ENCODE peak calls at places on chromosomes 1 and 21, in four cellular contexts. One of them, this sample, is unnamed. For H3K4me1, the result is how much of the 10 kb centered on the place peaks cover.

GRCh38 chr1:203368624-203369451 is 17.9 kb upstream of the FMOD start:
- DNase-seq in HepG2: no peak
- DNase-seq in HCT116: no peak
- DNase-seq in K562: no peak
- DNase-seq in this sample: no peak

GRCh38 chr1:197041486-197042353 is 25.3 kb downstream of the F13B start:
- DNase-seq in HepG2: no peak
- DNase-seq in HCT116: no peak
- DNase-seq in K562: no peak
- DNase-seq in this sample: no peak

GRCh38 chr21:16192900-16193299 is 463.1 kb downstream of the USP25 start:
- DNase-seq in HepG2: no peak
- DNase-seq in HCT116: no peak
- DNase-seq in K562: no peak
- DNase-seq in this sample: no peak

GRCh38 chr1:169019419-169020058 is 87.0 kb upstream of the ATP1B1 start:
- DNase-seq in HepG2: no peak
- DNase-seq in HCT116: no peak
- DNase-seq in K562: no peak
- DNase-seq in this sample: no peak

GRCh38 chr1:17563494-17564281 is 24.2 kb downstream of the ARHGEF10L start:
- DNase-seq in HepG2: no peak
- DNase-seq in HCT116: no peak
- DNase-seq in K562: no peak
- DNase-seq in this sample: no peak

GRCh38 chr1:228987736-228988506 is 252.6 kb downstream of the RHOU start:
- DNase-seq in HepG2: no peak
- DNase-seq in HCT116: no peak
- DNase-seq in K562: no peak
- DNase-seq in this sample: no peak

GRCh38 chr1:214552174-214552608 is 789 bp upstream of the PTPN14 start:
- DNase-seq in HepG2: peak
- DNase-seq in HCT116: peak
- DNase-seq in K562: no peak
- DNase-seq in this sample: peak

GRCh38 chr1:20255666-20256065 is 35.0 kb upstream of the VWA5B1 start:
- DNase-seq in HepG2: no peak
- DNase-seq in HCT116: no peak
- DNase-seq in K562: peak
- DNase-seq in this sample: no peak

GRCh38 chr1:196933531-196934189 is 9.9 kb upstream of the CFHR2 start:
- DNase-seq in HepG2: no peak
- DNase-seq in HCT116: no peak
- DNase-seq in K562: peak
- DNase-seq in this sample: no peak

GRCh38 chr1:111818081-111818480 is 62.4 kb downstream of the DDX20 start:
- DNase-seq in HepG2: no peak
- DNase-seq in HCT116: no peak
- DNase-seq in K562: no peak
- DNase-seq in this sample: no peak

GRCh38 chr1:85258536-85259117 is 835 bp downstream of the C1orf52 start:
- DNase-seq in HepG2: no peak
- DNase-seq in HCT116: no peak
- DNase-seq in K562: no peak
- DNase-seq in this sample: no peak

GRCh38 chr1:36223996-36224536 is at the start of gene THRAP3:
- DNase-seq in HepG2: peak
- DNase-seq in HCT116: peak
- DNase-seq in K562: peak
- DNase-seq in this sample: peak

GRCh38 chr1:51902456-51902855 is 23.9 kb upstream of the NRDC start:
- DNase-seq in HepG2: no peak
- DNase-seq in HCT116: no peak
- DNase-seq in K562: no peak
- DNase-seq in this sample: no peak

GRCh38 chr1:27556781-27557595 is 47.0 kb downstream of the AHDC1 start:
- DNase-seq in HepG2: peak
- DNase-seq in HCT116: peak
- DNase-seq in K562: peak
- DNase-seq in this sample: peak

GRCh38 chr1:230501845-230502244 is 75.7 kb upstream of the PGBD5 start:
- DNase-seq in HepG2: no peak
- DNase-seq in HCT116: no peak
- DNase-seq in K562: no peak
- DNase-seq in this sample: no peak

GRCh38 chr1:41387667-41388091 is 26.4 kb downstream of the FOXO6 start:
- DNase-seq in HepG2: no peak
- DNase-seq in HCT116: no peak
- DNase-seq in K562: no peak
- DNase-seq in this sample: peak

GRCh38 chr1:22133247-22133927 is 9.5 kb downstream of the WNT4 start:
- DNase-seq in HepG2: no peak
- DNase-seq in HCT116: no peak
- DNase-seq in K562: no peak
- DNase-seq in this sample: no peak

GRCh38 chr1:39969048-39969447 is 14.1 kb downstream of the MFSD2A start:
- DNase-seq in HepG2: no peak
- DNase-seq in HCT116: no peak
- DNase-seq in K562: no peak
- DNase-seq in this sample: no peak

GRCh38 chr1:213868482-213868881 is 119.3 kb upstream of the PROX1 start:
- DNase-seq in HepG2: no peak
- DNase-seq in HCT116: no peak
- DNase-seq in K562: no peak
- DNase-seq in this sample: no peak

DNA sequence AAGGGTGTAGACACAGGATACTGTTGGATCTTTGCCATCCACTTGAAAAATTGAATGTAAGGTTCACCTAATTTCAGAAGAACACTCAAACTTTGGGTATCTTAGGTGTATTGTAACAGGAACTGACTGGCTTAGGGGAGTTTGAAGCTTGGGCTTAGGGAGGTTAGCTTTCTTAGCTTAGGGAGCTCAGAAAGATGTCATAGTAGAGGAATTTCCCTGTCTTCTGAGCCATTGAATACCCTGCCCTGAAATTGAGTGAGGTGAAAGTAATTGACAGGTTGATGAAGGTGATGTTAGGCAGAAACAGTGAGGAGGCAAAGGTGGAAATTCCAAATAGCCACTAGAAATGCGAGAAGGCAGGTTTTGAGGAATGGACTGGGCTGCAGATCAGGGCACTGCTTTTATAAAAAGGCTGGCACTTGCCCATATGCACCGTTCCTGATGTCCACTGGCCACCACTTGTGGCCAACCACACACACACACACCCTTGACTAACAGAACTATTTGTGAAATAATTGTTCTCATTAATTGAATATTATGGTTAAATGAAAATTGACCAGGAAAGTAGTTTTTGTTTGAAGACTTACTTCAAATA is 16.5 kb downstream of the BACH1 start:
- DNase-seq in HepG2: no peak
- DNase-seq in HCT116: no peak
- DNase-seq in K562: no peak
- DNase-seq in this sample: no peak
- H3K4me1 ChIP-seq in HepG2: under half
- H3K4me1 ChIP-seq in HCT116: under half
- H3K4me1 ChIP-seq in K562: half or more
- H3K4me1 ChIP-seq in this sample: under half

GRCh38 chr1:19209439-19209989 is 552 bp downstream of the UBR4 start:
- DNase-seq in HepG2: peak
- DNase-seq in HCT116: no peak
- DNase-seq in K562: peak
- DNase-seq in this sample: no peak

GRCh38 chr1:19210772-19211549 is 895 bp upstream of the UBR4 start:
- DNase-seq in HepG2: no peak
- DNase-seq in HCT116: no peak
- DNase-seq in K562: no peak
- DNase-seq in this sample: no peak

GRCh38 chr1:19209990-19210771 is at the start of gene UBR4:
- DNase-seq in HepG2: peak
- DNase-seq in HCT116: peak
- DNase-seq in K562: peak
- DNase-seq in this sample: peak

GRCh38 chr1:19212167-19212566 is 2.1 kb upstream of the UBR4 start:
- DNase-seq in HepG2: no peak
- DNase-seq in HCT116: no peak
- DNase-seq in K562: no peak
- DNase-seq in this sample: no peak

GRCh38 chr1:19213580-19213979 is 3.5 kb upstream of the UBR4 start:
- DNase-seq in HepG2: no peak
- DNase-seq in HCT116: no peak
- DNase-seq in K562: no peak
- DNase-seq in this sample: no peak
- H3K4me3 ChIP-seq in HepG2: no peak
- H3K4me3 ChIP-seq in HCT116: no peak
- H3K4me3 ChIP-seq in K562: no peak
- H3K4me3 ChIP-seq in this sample: no peak

DNA sequence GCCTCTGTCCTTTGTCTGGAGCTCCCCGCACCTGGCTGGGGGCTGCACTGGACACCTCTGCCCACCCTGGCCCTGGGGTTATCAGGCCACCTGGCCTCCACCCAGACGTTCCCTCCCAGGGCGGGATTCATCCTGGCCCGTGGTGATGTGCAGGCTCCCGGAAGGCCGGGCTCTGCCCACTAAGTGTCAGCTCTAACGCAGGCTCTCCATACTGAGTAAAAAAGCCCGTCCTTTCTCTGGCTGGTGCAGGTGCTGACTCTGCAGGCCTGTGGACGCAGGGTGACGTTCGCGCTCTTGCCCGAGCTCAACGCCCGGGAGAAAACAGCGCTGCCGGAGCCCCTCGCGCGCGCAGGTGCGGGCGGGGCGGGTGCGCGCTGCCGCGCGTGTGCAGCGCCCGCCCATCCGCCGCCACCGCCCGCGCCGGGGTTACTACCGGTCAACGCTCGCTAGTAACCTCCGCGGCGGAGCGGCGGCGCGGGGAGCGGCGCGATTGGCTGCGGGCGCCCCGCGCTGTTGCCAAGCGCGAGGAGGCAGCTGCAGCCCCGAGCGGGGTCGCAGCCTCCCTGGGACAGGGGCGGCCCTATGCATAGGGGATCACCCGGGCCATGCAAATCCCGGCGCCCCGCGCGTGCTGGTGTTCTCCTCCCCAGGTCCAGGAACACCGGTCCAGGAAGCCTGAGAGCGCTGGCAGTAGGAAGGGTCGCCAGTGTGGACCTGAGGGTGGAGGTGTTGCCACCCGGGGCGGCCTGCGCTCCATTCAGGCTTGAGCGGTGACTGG is 15.7 kb downstream of the ABCG1 start:
- DNase-seq in HepG2: peak
- DNase-seq in HCT116: no peak
- DNase-seq in K562: peak
- DNase-seq in this sample: peak
- TF ChIP-seq ZNF274 in HepG2: no peak
- TF ChIP-seq ZNF274 in HCT116: no peak
- TF ChIP-seq ZNF274 in K562: no peak
- TF ChIP-seq ZNF274 in this sample: no peak

GRCh38 chr1:67312630-67313029 is 5.0 kb downstream of the IL12RB2 start:
- DNase-seq in HepG2: no peak
- DNase-seq in HCT116: no peak
- DNase-seq in K562: no peak
- DNase-seq in this sample: no peak

GRCh38 chr1:67313934-67314671 is 6.4 kb downstream of the IL12RB2 start:
- DNase-seq in HepG2: no peak
- DNase-seq in HCT116: no peak
- DNase-seq in K562: no peak
- DNase-seq in this sample: no peak

GRCh38 chr1:67316918-67317317 is 9.2 kb downstream of the IL12RB2 start:
- DNase-seq in HepG2: no peak
- DNase-seq in HCT116: no peak
- DNase-seq in K562: no peak
- DNase-seq in this sample: no peak

GRCh38 chr1:67316180-67316902 is 8.7 kb downstream of the IL12RB2 start:
- DNase-seq in HepG2: no peak
- DNase-seq in HCT116: no peak
- DNase-seq in K562: no peak
- DNase-seq in this sample: no peak

DNA sequence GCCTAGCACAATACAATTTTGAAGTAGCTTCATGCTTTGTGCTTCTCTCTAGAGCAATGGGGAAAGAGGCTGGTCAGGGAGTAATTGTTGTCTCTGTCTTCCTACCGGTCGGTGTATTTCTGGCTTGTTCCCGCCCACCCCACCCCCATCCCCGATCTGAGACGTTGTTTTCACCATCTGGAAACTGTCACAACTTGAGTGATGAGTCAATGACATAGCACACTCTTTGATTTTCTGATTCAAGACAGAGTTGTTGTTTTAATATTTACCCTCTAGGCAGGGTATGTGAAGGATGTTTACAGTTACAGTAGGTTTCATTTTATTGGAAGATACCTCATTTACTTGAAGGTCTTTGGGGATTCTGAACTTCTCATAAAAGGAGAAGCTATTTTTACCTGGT is 7.0 kb downstream of the IL12RB2 start:
- DNase-seq in HepG2: no peak
- DNase-seq in HCT116: no peak
- DNase-seq in K562: peak
- DNase-seq in this sample: no peak
- H3K4me1 ChIP-seq in HepG2: under half
- H3K4me1 ChIP-seq in HCT116: under half
- H3K4me1 ChIP-seq in K562: under half
- H3K4me1 ChIP-seq in this sample: under half

DNA sequence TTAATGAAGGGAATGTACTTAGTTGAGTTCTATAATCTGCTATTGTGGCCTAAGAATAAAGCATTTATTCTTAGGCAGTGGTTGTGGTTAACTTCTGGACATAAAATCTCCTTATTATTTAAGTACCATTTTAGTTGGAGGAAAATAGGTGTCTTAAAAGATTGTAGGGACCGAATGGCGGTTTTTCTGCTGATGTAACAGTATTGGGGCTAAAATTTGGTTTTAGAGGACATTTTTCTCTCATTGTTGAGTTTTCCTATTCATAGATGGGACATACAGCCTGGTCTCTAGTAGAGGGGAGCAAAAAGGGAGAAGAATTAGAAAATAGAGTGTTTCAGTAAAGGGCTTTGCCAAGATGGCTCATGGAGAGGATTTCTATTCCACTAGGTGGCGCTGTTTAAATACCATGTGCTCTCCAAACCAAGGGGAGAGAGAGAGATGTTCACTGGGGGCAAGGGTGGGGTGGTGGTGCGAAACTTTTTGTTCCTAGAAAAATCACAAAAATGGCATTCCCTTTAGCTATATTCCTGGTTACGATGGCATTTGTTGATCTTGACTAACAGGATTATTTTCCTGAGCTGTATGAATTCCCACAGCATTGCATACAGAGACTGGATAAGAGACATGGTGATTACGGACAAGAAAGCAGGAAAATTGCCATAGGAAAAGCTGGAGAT is 18.3 kb upstream of the FCGR2A start:
- DNase-seq in HepG2: peak
- DNase-seq in HCT116: peak
- DNase-seq in K562: peak
- DNase-seq in this sample: peak
- H3K4me3 ChIP-seq in HepG2: no peak
- H3K4me3 ChIP-seq in HCT116: no peak
- H3K4me3 ChIP-seq in K562: peak
- H3K4me3 ChIP-seq in this sample: no peak